ENCODE peak calls at places on chromosomes 11 and 22, in nine cellular contexts. One of them, this sample, is unnamed.

GRCh38 chr11:75159081-75159953 is 8.4 kb downstream of the SLCO2B1 start:
- DNase-seq in H9: peak; percentile 58
- DNase-seq in globus pallidus: no peak
- DNase-seq in LHCN-M2: no peak
- DNase-seq in BJ: no peak
- DNase-seq in NCI-H524: no peak
- DNase-seq in NCI-H774: no peak
- DNase-seq in SHP77 treated with DMSO at 0.1 percent for 48 hours: no peak
- DNase-seq in AG09309: no peak
- DNase-seq in this sample: no peak

GRCh38 chr11:112762686-112763048 is 198.6 kb upstream of the NCAM1 start:
- DNase-seq in NCI-H524: no peak
- DNase-seq in LHCN-M2: no peak
- DNase-seq in globus pallidus: no peak
- DNase-seq in AG09309: no peak
- DNase-seq in NCI-H774: no peak
- DNase-seq in H9: no peak
- DNase-seq in SHP77 treated with DMSO at 0.1 percent for 48 hours: no peak
- DNase-seq in BJ: no peak
- DNase-seq in this sample: no peak

GRCh38 chr22:25745341-25746011 is 3.5 kb downstream of the MYO18B start:
- DNase-seq in NCI-H524: no peak
- DNase-seq in globus pallidus: no peak
- DNase-seq in SHP77 treated with DMSO at 0.1 percent for 48 hours: no peak
- DNase-seq in H9: no peak
- DNase-seq in NCI-H774: no peak
- DNase-seq in BJ: peak; percentile 37
- DNase-seq in LHCN-M2: peak; percentile 88
- DNase-seq in AG09309: peak; percentile 84
- DNase-seq in this sample: no peak

GRCh38 chr11:45928535-45929215 is 6.2 kb downstream of the LARGE2 start:
- DNase-seq in NCI-H774: no peak
- DNase-seq in H9: peak; percentile 29
- DNase-seq in SHP77 treated with DMSO at 0.1 percent for 48 hours: no peak
- DNase-seq in BJ: no peak
- DNase-seq in LHCN-M2: no peak
- DNase-seq in NCI-H524: no peak
- DNase-seq in AG09309: no peak
- DNase-seq in globus pallidus: no peak
- DNase-seq in this sample: no peak

GRCh38 chr22:30763815-30764686 is 69.4 kb downstream of the OSBP2 start:
- DNase-seq in H9: peak; percentile 80
- DNase-seq in SHP77 treated with DMSO at 0.1 percent for 48 hours: peak; percentile 52
- DNase-seq in BJ: peak; percentile 18
- DNase-seq in NCI-H774: peak; percentile 24
- DNase-seq in globus pallidus: peak; percentile 32
- DNase-seq in LHCN-M2: peak; percentile 66
- DNase-seq in NCI-H524: peak; percentile 63
- DNase-seq in AG09309: peak; percentile 55
- DNase-seq in this sample: no peak

GRCh38 chr22:45200862-45201511 is 37.3 kb downstream of the NUP50 start:
- DNase-seq in NCI-H774: no peak
- DNase-seq in NCI-H524: no peak
- DNase-seq in SHP77 treated with DMSO at 0.1 percent for 48 hours: no peak
- DNase-seq in LHCN-M2: peak; percentile 87
- DNase-seq in H9: peak; percentile 24
- DNase-seq in AG09309: no peak
- DNase-seq in BJ: no peak
- DNase-seq in globus pallidus: no peak
- DNase-seq in this sample: no peak

GRCh38 chr11:65489061-65489705 is 9.7 kb upstream of the MALAT1 start:
- DNase-seq in BJ: peak; percentile 89
- DNase-seq in AG09309: no peak
- DNase-seq in NCI-H524: no peak
- DNase-seq in SHP77 treated with DMSO at 0.1 percent for 48 hours: no peak
- DNase-seq in LHCN-M2: peak; percentile 79
- DNase-seq in globus pallidus: peak; percentile 73
- DNase-seq in H9: peak; percentile 93
- DNase-seq in NCI-H774: no peak
- DNase-seq in this sample: no peak

GRCh38 chr11:74185695-74186094 is 14.6 kb downstream of the PPME1 start:
- DNase-seq in BJ: no peak
- DNase-seq in NCI-H524: no peak
- DNase-seq in SHP77 treated with DMSO at 0.1 percent for 48 hours: no peak
- DNase-seq in H9: no peak
- DNase-seq in LHCN-M2: peak; percentile 7
- DNase-seq in globus pallidus: no peak
- DNase-seq in NCI-H774: no peak
- DNase-seq in AG09309: no peak
- DNase-seq in this sample: no peak

GRCh38 chr11:1729692-1730011 is 20.7 kb downstream of the IFITM10 start:
- DNase-seq in NCI-H774: no peak
- DNase-seq in LHCN-M2: no peak
- DNase-seq in SHP77 treated with DMSO at 0.1 percent for 48 hours: no peak
- DNase-seq in AG09309: no peak
- DNase-seq in NCI-H524: no peak
- DNase-seq in BJ: no peak
- DNase-seq in H9: no peak
- DNase-seq in globus pallidus: no peak
- DNase-seq in this sample: no peak

GRCh38 chr22:26673485-26673884 is 16.1 kb downstream of the MIAT start:
- DNase-seq in globus pallidus: no peak
- DNase-seq in AG09309: no peak
- DNase-seq in LHCN-M2: no peak
- DNase-seq in BJ: no peak
- DNase-seq in H9: no peak
- DNase-seq in SHP77 treated with DMSO at 0.1 percent for 48 hours: no peak
- DNase-seq in NCI-H774: no peak
- DNase-seq in NCI-H524: no peak
- DNase-seq in this sample: peak; percentile 18

GRCh38 chr11:118152552-118153471 is at the start of gene SCN4B:
- DNase-seq in NCI-H524: no peak
- DNase-seq in H9: peak; percentile 81
- DNase-seq in LHCN-M2: peak; percentile 9
- DNase-seq in NCI-H774: peak; percentile 30
- DNase-seq in SHP77 treated with DMSO at 0.1 percent for 48 hours: no peak
- DNase-seq in AG09309: no peak
- DNase-seq in BJ: no peak
- DNase-seq in globus pallidus: peak; percentile 45
- DNase-seq in this sample: no peak

GRCh38 chr11:130162733-130163132 is 3.2 kb downstream of the ST14 start:
- DNase-seq in BJ: no peak
- DNase-seq in H9: no peak
- DNase-seq in NCI-H774: no peak
- DNase-seq in NCI-H524: no peak
- DNase-seq in AG09309: no peak
- DNase-seq in globus pallidus: no peak
- DNase-seq in LHCN-M2: peak; percentile 51
- DNase-seq in SHP77 treated with DMSO at 0.1 percent for 48 hours: no peak
- DNase-seq in this sample: no peak

GRCh38 chr11:64796757-64797541 is 6.1 kb downstream of the MAP4K2 start:
- DNase-seq in AG09309: no peak
- DNase-seq in BJ: no peak
- DNase-seq in LHCN-M2: no peak
- DNase-seq in NCI-H774: no peak
- DNase-seq in NCI-H524: no peak
- DNase-seq in SHP77 treated with DMSO at 0.1 percent for 48 hours: no peak
- DNase-seq in H9: no peak
- DNase-seq in globus pallidus: no peak
- DNase-seq in this sample: no peak